ENCODE peak calls at places on chromosomes 7 and 10, in eight cellular contexts. S is sigmoid colon; U is SK-N-SH; W is PC-3; Q is CD8-positive, alpha-beta T cell; K is effector memory CD4-positive, alpha-beta T cell; E is tibial artery; F is body of pancreas. N is an unnamed sample.
A peak's percentile ranks its signal among the peaks of the same experiment; 100 is the strongest.

GRCh38 chr7:152872061-152872744 is 112.7 kb downstream of the ACTR3B start:
- DNase-seq in S (no peak), U (peak; percentile 71), W (no peak), Q (peak; percentile 43), K (no peak), E (no peak), F (no peak), N (no peak)

GRCh38 chr7:129332354-129333056 is 101.7 kb upstream of the STRIP2 start:
- DNase-seq in S (no peak), U (no peak), W (peak; percentile 80), Q (no peak), K (no peak), E (no peak), F (no peak), N (no peak)

GRCh38 chr10:86188326-86188725 is 178.3 kb downstream of the GRID1 start:
- DNase-seq in S (no peak), U (no peak), W (no peak), Q (no peak), K (no peak), E (no peak), F (no peak), N (no peak)

GRCh38 chr10:116629340-116629739 is 8.6 kb downstream of the PNLIPRP2 start:
- DNase-seq in S (no peak), U (no peak), W (no peak), Q (no peak), K (no peak), E (no peak), F (peak; percentile 31), N (no peak)

GRCh38 chr7:82264752-82265305 is 178.7 kb downstream of the CACNA2D1 start:
- DNase-seq in S (no peak), U (no peak), W (no peak), Q (no peak), K (no peak), E (no peak), F (no peak), N (no peak)

GRCh38 chr10:128751284-128751683 is 625.1 kb upstream of the MKI67 start:
- DNase-seq in S (no peak), U (no peak), W (peak; percentile 32), Q (no peak), K (no peak), E (no peak), F (no peak), N (no peak)

GRCh38 chr10:131804551-131805295 is 96.1 kb upstream of the PPP2R2D start:
- DNase-seq in S (peak; percentile 53), U (no peak), W (no peak), Q (peak; percentile 34), K (no peak), E (no peak), F (no peak), N (no peak)

GRCh38 chr10:35259769-35260397 is 76.4 kb upstream of the CCNY start:
- DNase-seq in S (no peak), U (no peak), W (peak; percentile 99), Q (no peak), K (no peak), E (no peak), F (no peak), N (no peak)

GRCh38 chr10:985361-985760 is 2.9 kb upstream of the GTPBP4 start:
- DNase-seq in S (no peak), U (no peak), W (no peak), Q (no peak), K (no peak), E (no peak), F (no peak), N (no peak)

GRCh38 chr10:75057680-75058079 is 53.8 kb upstream of the SAMD8 start:
- DNase-seq in S (no peak), U (no peak), W (no peak), Q (no peak), K (no peak), E (no peak), F (no peak), N (no peak)

GRCh38 chr7:149800169-149800555 is 26.8 kb upstream of the ZNF467 start:
- DNase-seq in S (no peak), U (no peak), W (no peak), Q (no peak), K (no peak), E (no peak), F (no peak), N (no peak)

GRCh38 chr7:73647725-73648592 is 19.7 kb upstream of the VPS37D start:
- DNase-seq in S (no peak), U (peak; percentile 87), W (peak; percentile 10), Q (no peak), K (no peak), E (no peak), F (no peak), N (no peak)

GRCh38 chr7:134403062-134403461 is 55.8 kb downstream of the AKR1B1 start:
- DNase-seq in S (no peak), U (no peak), W (no peak), Q (no peak), K (no peak), E (no peak), F (no peak), N (no peak)

GRCh38 chr10:88897019-88897853 is 17.2 kb downstream of the STAMBPL1 start:
- DNase-seq in S (no peak), U (no peak), W (no peak), Q (no peak), K (no peak), E (no peak), F (no peak), N (no peak)

GRCh38 chr7:118573065-118573464 is 348.6 kb downstream of the ANKRD7 start:
- DNase-seq in S (no peak), U (peak; percentile 62), W (no peak), Q (no peak), K (no peak), E (no peak), F (no peak), N (no peak)

GRCh38 chr10:114015708-114016107 is 28.0 kb upstream of the ADRB1 start:
- DNase-seq in S (no peak), U (no peak), W (no peak), Q (no peak), K (no peak), E (no peak), F (no peak), N (no peak)

GRCh38 chr7:50687575-50688261 is 95.0 kb downstream of the GRB10 start:
- DNase-seq in S (no peak), U (no peak), W (no peak), Q (no peak), K (no peak), E (no peak), F (no peak), N (no peak)

GRCh38 chr7:72020301-72020700 is 391.8 kb downstream of the CALN1 start:
- DNase-seq in S (no peak), U (no peak), W (no peak), Q (no peak), K (no peak), E (no peak), F (no peak), N (no peak)

GRCh38 chr10:12389154-12389734 is 39.9 kb downstream of the CAMK1D start:
- DNase-seq in S (no peak), U (no peak), W (no peak), Q (peak; percentile 44), K (no peak), E (peak; percentile 85), F (peak; percentile 63), N (peak; percentile 44)

GRCh38 chr7:154862153-154862791 is 140.7 kb downstream of the PAXIP1 start:
- DNase-seq in S (peak; percentile 42), U (peak; percentile 30), W (no peak), Q (no peak), K (no peak), E (peak; percentile 39), F (no peak), N (no peak)

GRCh38 chr7:71900556-71900955 is 511.6 kb downstream of the CALN1 start:
- DNase-seq in S (no peak), U (no peak), W (no peak), Q (no peak), K (no peak), E (no peak), F (no peak), N (no peak)

GRCh38 chr10:31526178-31526577 is 207.2 kb downstream of the ZEB1 start:
- DNase-seq in S (no peak), U (no peak), W (no peak), Q (no peak), K (no peak), E (no peak), F (no peak), N (no peak)
- H3K27ac ChIP-seq in S (no peak overlapping the region), U (no peak overlapping the region), W (no peak overlapping the region), Q (no peak overlapping the region), K (no peak overlapping the region), E (no peak overlapping the region), F (no peak overlapping the region), N (no peak overlapping the region)

GRCh38 chr10:100727808-100728207 is 17.6 kb upstream of the PAX2 start:
- DNase-seq in S (no peak), U (no peak), W (no peak), Q (no peak), K (no peak), E (no peak), F (no peak), N (no peak)
- H3K27me3 ChIP-seq in S (peaks cover 89% of the 10 kb centered on the region), U (peaks cover 88% of the 10 kb centered on the region), W (peaks cover 44% of the 10 kb centered on the region), Q (peaks cover 39% of the 10 kb centered on the region), K (peaks cover 35% of the 10 kb centered on the region), E (no peaks in the 10 kb centered on the region), F (peaks cover 26% of the 10 kb centered on the region), N (peaks cover 93% of the 10 kb centered on the region)

DNA sequence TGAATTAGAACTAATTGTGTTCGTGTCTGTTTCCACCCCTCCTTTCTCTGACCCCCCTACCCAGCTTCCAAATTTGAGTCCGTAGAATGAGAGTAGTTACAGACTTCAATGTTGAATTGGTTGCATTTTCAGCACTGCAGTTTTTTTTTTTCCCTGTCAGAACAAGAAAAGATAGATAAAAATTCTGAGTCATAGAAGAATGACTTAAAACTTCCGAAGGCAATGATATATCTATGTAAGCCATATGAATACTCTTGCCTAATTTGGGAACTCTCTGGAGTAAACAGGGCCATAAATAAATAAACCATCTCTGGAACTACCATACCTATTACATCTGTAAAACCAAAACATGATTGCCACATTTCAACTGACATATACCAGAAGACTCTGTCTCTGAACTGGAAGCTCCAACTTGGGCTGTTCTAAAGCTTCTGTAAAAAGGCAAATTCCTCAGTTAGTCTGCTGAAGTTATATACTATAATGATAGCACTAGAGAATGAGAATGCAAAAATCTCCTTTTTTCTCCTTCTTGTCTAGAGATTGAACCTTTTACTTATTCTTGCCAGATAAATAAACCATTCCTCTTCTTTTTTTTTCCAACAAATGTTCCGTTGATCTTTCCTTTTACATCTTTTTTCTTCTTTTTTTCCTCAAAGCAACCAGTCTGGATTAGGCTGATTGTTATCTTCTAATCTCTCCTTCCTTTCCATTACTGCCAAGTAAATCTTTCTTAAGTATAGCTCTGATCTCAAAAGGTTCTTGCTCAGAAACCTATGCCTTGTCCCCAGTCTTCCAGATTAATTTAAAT is 23.5 kb downstream of the VCL start:
- DNase-seq in S (no peak), U (peak; percentile 17), W (peak; percentile 89), Q (no peak), K (no peak), E (no peak), F (no peak), N (no peak)
- H3K4me3 ChIP-seq in S (no peak overlapping the region), U (no peak overlapping the region), W (no peak overlapping the region), Q (no peak overlapping the region), K (no peak overlapping the region), E (no peak overlapping the region), F (no peak overlapping the region), N (no peak overlapping the region)

DNA sequence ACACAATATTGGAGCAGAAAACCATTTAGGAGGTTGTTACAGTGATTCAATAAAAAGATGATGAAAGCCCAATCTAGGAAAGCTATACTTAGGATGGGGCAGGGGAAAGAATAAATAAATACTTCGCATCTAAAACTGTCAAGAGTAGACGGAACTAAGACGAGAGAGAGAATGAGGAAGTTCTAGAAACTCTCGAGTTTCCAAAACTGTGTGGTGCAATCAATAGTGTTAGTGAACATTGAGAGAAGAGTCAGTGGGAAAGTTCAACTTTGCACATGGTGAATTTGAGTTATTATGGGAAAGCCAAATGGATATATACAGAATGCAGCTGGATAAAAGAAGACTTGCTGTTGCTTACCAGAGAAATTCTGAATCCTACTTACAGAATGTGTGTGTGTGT is 133.8 kb upstream of the MEOX2 start:
- DNase-seq in S (no peak), U (no peak), W (no peak), Q (no peak), K (no peak), E (no peak), F (no peak), N (no peak)
- H3K27ac ChIP-seq in S (no peak overlapping the region), U (no peak overlapping the region), W (no peak overlapping the region), Q (no peak overlapping the region), K (no peak overlapping the region), E (no peak overlapping the region), F (no peak overlapping the region), N (no peak overlapping the region)

N was measured in breast epithelium.